ENCODE peak calls at places on chromosomes 7 and 10, in five cellular contexts. One of them, this sample, is unnamed.

GRCh38 chr7:114718861-114719260 is 203.0 kb upstream of the MDFIC start:
- DNase-seq in upper lobe of right lung: no peak
- DNase-seq in CD4-positive, CD25-positive, alpha-beta regulatory T cell: no peak
- DNase-seq in fibroblast of lung: no peak
- DNase-seq in spleen: no peak
- DNase-seq in this sample: no peak

GRCh38 chr10:128062331-128062730 is 63.9 kb downstream of the MKI67 start:
- DNase-seq in spleen: peak; percentile 87
- DNase-seq in upper lobe of right lung: peak; percentile 61
- DNase-seq in fibroblast of lung: no peak
- DNase-seq in CD4-positive, CD25-positive, alpha-beta regulatory T cell: peak; percentile 4
- DNase-seq in this sample: no peak

GRCh38 chr7:16668978-16669377 is 23.0 kb downstream of the BZW2 start:
- DNase-seq in spleen: no peak
- DNase-seq in fibroblast of lung: no peak
- DNase-seq in CD4-positive, CD25-positive, alpha-beta regulatory T cell: no peak
- DNase-seq in upper lobe of right lung: no peak
- DNase-seq in this sample: no peak

GRCh38 chr10:77428776-77429395 is 208.7 kb downstream of the KCNMA1 start:
- DNase-seq in CD4-positive, CD25-positive, alpha-beta regulatory T cell: no peak
- DNase-seq in spleen: no peak
- DNase-seq in fibroblast of lung: peak; percentile 74
- DNase-seq in upper lobe of right lung: peak; percentile 71
- DNase-seq in this sample: no peak

GRCh38 chr7:31633454-31633853 is 53.6 kb upstream of the PPP1R17 start:
- DNase-seq in spleen: no peak
- DNase-seq in upper lobe of right lung: no peak
- DNase-seq in fibroblast of lung: no peak
- DNase-seq in CD4-positive, CD25-positive, alpha-beta regulatory T cell: no peak
- DNase-seq in this sample: no peak

GRCh38 chr7:126657599-126658358 is 595.0 kb downstream of the GRM8 start:
- DNase-seq in upper lobe of right lung: no peak
- DNase-seq in spleen: no peak
- DNase-seq in fibroblast of lung: no peak
- DNase-seq in CD4-positive, CD25-positive, alpha-beta regulatory T cell: peak; percentile 12
- DNase-seq in this sample: no peak

GRCh38 chr7:86863452-86863851 is 196.0 kb downstream of the ELAPOR2 start:
- DNase-seq in CD4-positive, CD25-positive, alpha-beta regulatory T cell: no peak
- DNase-seq in upper lobe of right lung: no peak
- DNase-seq in spleen: no peak
- DNase-seq in fibroblast of lung: no peak
- DNase-seq in this sample: no peak

GRCh38 chr10:112404612-112405011 is 30.7 kb downstream of the ACSL5 start:
- DNase-seq in upper lobe of right lung: no peak
- DNase-seq in spleen: no peak
- DNase-seq in fibroblast of lung: peak; percentile 6
- DNase-seq in CD4-positive, CD25-positive, alpha-beta regulatory T cell: no peak
- DNase-seq in this sample: no peak

GRCh38 chr7:15178065-15178464 is 275.5 kb upstream of the DGKB start:
- DNase-seq in upper lobe of right lung: no peak
- DNase-seq in spleen: no peak
- DNase-seq in CD4-positive, CD25-positive, alpha-beta regulatory T cell: no peak
- DNase-seq in fibroblast of lung: peak; percentile 16
- DNase-seq in this sample: no peak

GRCh38 chr7:87328281-87328680 is 17.2 kb upstream of the CROT start:
- DNase-seq in spleen: no peak
- DNase-seq in fibroblast of lung: peak; percentile 50
- DNase-seq in upper lobe of right lung: no peak
- DNase-seq in CD4-positive, CD25-positive, alpha-beta regulatory T cell: no peak
- DNase-seq in this sample: no peak

GRCh38 chr10:60224129-60224705 is 165.5 kb downstream of the ANK3 start:
- DNase-seq in upper lobe of right lung: no peak
- DNase-seq in CD4-positive, CD25-positive, alpha-beta regulatory T cell: no peak
- DNase-seq in spleen: no peak
- DNase-seq in fibroblast of lung: no peak
- DNase-seq in this sample: no peak

GRCh38 chr10:14450041-14450491 is 119.3 kb upstream of the FRMD4A start:
- DNase-seq in spleen: no peak
- DNase-seq in fibroblast of lung: peak; percentile 91
- DNase-seq in upper lobe of right lung: no peak
- DNase-seq in CD4-positive, CD25-positive, alpha-beta regulatory T cell: no peak
- DNase-seq in this sample: no peak

GRCh38 chr7:116783666-116784318 is 78.6 kb upstream of the CAPZA2 start:
- DNase-seq in spleen: no peak
- DNase-seq in CD4-positive, CD25-positive, alpha-beta regulatory T cell: no peak
- DNase-seq in fibroblast of lung: no peak
- DNase-seq in upper lobe of right lung: no peak
- DNase-seq in this sample: no peak

GRCh38 chr10:71204746-71205145 is 7.6 kb upstream of the UNC5B start:
- DNase-seq in CD4-positive, CD25-positive, alpha-beta regulatory T cell: no peak
- DNase-seq in upper lobe of right lung: no peak
- DNase-seq in spleen: no peak
- DNase-seq in fibroblast of lung: peak; percentile 28
- DNase-seq in this sample: no peak

GRCh38 chr10:118259288-118259906 is 82.7 kb downstream of the FAM204A start:
- DNase-seq in fibroblast of lung: no peak
- DNase-seq in upper lobe of right lung: no peak
- DNase-seq in spleen: no peak
- DNase-seq in CD4-positive, CD25-positive, alpha-beta regulatory T cell: no peak
- DNase-seq in this sample: peak; percentile 68

GRCh38 chr7:157158400-157158799 is 19.7 kb downstream of the UBE3C start:
- DNase-seq in upper lobe of right lung: no peak
- DNase-seq in spleen: no peak
- DNase-seq in CD4-positive, CD25-positive, alpha-beta regulatory T cell: no peak
- DNase-seq in fibroblast of lung: peak; percentile 48
- DNase-seq in this sample: no peak

GRCh38 chr10:24886281-24886680 is 66.1 kb downstream of the PRTFDC1 start:
- DNase-seq in fibroblast of lung: no peak
- DNase-seq in spleen: no peak
- DNase-seq in CD4-positive, CD25-positive, alpha-beta regulatory T cell: no peak
- DNase-seq in upper lobe of right lung: no peak
- DNase-seq in this sample: no peak

GRCh38 chr10:128861018-128861565 is 605.9 kb upstream of the MGMT start:
- DNase-seq in spleen: no peak
- DNase-seq in upper lobe of right lung: no peak
- DNase-seq in CD4-positive, CD25-positive, alpha-beta regulatory T cell: no peak
- DNase-seq in fibroblast of lung: no peak
- DNase-seq in this sample: no peak

GRCh38 chr7:1920886-1921285 is 250.8 kb downstream of the ELFN1 start:
- DNase-seq in CD4-positive, CD25-positive, alpha-beta regulatory T cell: no peak
- DNase-seq in spleen: peak; percentile 67
- DNase-seq in fibroblast of lung: no peak
- DNase-seq in upper lobe of right lung: no peak
- DNase-seq in this sample: no peak
- H3K4me1 ChIP-seq in CD4-positive, CD25-positive, alpha-beta regulatory T cell: peaks cover 83% of the 10 kb centered on the region
- H3K4me1 ChIP-seq in spleen: peaks cover 13% of the 10 kb centered on the region
- H3K4me1 ChIP-seq in fibroblast of lung: peaks cover 11% of the 10 kb centered on the region
- H3K4me1 ChIP-seq in upper lobe of right lung: peaks cover 21% of the 10 kb centered on the region
- H3K4me1 ChIP-seq in this sample: no peaks in the 10 kb centered on the region

GRCh38 chr7:54690892-54691291 is 68.1 kb downstream of the SEC61G start:
- DNase-seq in spleen: no peak
- DNase-seq in upper lobe of right lung: no peak
- DNase-seq in fibroblast of lung: no peak
- DNase-seq in CD4-positive, CD25-positive, alpha-beta regulatory T cell: no peak
- DNase-seq in this sample: no peak
- H3K4me1 ChIP-seq in spleen: no peaks in the 10 kb centered on the region
- H3K4me1 ChIP-seq in upper lobe of right lung: no peaks in the 10 kb centered on the region
- H3K4me1 ChIP-seq in fibroblast of lung: no peaks in the 10 kb centered on the region
- H3K4me1 ChIP-seq in CD4-positive, CD25-positive, alpha-beta regulatory T cell: no peaks in the 10 kb centered on the region
- H3K4me1 ChIP-seq in this sample: no peaks in the 10 kb centered on the region

GRCh38 chr7:835021-835420 is 2.7 kb downstream of the SUN1 start:
- DNase-seq in CD4-positive, CD25-positive, alpha-beta regulatory T cell: no peak
- DNase-seq in upper lobe of right lung: no peak
- DNase-seq in fibroblast of lung: no peak
- DNase-seq in spleen: peak; percentile 71
- DNase-seq in this sample: no peak
- H3K4me1 ChIP-seq in CD4-positive, CD25-positive, alpha-beta regulatory T cell: peaks cover 29% of the 10 kb centered on the region
- H3K4me1 ChIP-seq in upper lobe of right lung: peaks cover 46% of the 10 kb centered on the region
- H3K4me1 ChIP-seq in fibroblast of lung: peaks cover 17% of the 10 kb centered on the region
- H3K4me1 ChIP-seq in spleen: peaks cover 21% of the 10 kb centered on the region
- H3K4me1 ChIP-seq in this sample: peaks cover 4% of the 10 kb centered on the region

DNA sequence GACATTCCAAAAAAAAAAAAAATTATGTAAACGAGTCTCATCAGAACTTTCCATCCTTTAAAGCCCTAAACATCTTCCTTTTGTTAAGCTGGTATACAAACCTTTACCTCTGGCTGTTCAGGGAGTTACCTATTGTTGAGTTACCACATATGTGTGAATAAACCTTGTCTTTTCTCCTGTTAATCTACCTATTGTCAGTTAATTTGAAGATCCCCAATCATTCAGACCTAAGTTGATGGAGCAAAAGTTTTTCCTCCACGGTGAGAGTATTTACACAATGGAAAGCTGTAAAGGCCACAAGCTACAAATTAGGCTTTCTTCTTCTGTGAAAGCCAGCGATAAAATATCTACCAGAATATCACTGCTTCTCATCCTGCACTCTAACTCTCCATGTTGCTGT is 80.3 kb downstream of the SKAP2 start:
- DNase-seq in spleen: no peak
- DNase-seq in CD4-positive, CD25-positive, alpha-beta regulatory T cell: no peak
- DNase-seq in fibroblast of lung: no peak
- DNase-seq in upper lobe of right lung: no peak
- DNase-seq in this sample: no peak
- H3K4me1 ChIP-seq in spleen: no peaks in the 10 kb centered on the region
- H3K4me1 ChIP-seq in CD4-positive, CD25-positive, alpha-beta regulatory T cell: no peaks in the 10 kb centered on the region
- H3K4me1 ChIP-seq in fibroblast of lung: no peaks in the 10 kb centered on the region
- H3K4me1 ChIP-seq in upper lobe of right lung: no peaks in the 10 kb centered on the region
- H3K4me1 ChIP-seq in this sample: peaks cover 49% of the 10 kb centered on the region

DNA sequence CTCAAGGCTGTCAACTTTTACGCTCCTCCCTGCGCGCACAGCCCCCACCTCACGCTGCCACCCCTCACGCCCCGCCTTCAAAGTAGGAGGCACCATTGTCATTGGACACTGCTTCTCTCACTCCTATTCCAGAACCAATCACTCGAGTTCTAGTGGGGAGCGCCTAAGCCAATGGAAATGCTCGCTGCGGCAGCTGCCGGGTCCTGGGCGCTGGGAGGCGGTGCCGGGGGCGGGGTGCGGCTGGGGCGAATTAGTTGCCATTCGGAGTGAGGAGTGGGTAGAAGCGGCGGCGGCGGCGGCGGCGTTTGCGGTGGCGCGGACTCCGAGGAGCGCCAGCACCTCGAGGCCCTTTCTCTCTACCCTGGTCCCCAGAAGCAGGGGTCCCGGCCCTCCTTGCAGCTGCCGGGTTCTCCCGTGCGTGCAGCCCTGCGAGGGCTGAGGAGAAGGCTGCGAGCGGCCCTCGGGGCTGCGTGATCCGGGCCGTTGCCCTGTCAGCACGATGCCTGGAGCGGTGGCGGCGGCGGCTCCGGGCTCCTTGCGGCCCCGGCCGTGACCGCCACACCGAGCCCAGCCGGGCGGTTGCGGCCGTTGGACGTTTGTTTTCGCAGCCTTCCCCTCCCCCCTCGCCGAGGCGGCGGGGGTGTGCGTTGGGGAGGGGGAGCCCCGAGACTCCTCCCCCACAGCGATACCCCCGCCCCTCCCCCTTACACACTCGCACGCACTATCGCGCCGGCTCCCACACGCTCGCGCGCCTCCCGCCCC is at the start of gene GLCCI1:
- DNase-seq in upper lobe of right lung: peak; percentile 98
- DNase-seq in CD4-positive, CD25-positive, alpha-beta regulatory T cell: peak; percentile 98
- DNase-seq in fibroblast of lung: peak; percentile 96
- DNase-seq in spleen: peak; percentile 99
- DNase-seq in this sample: peak; percentile 98
- H3K4me1 ChIP-seq in upper lobe of right lung: no peaks in the 10 kb centered on the region
- H3K4me1 ChIP-seq in CD4-positive, CD25-positive, alpha-beta regulatory T cell: peaks cover 36% of the 10 kb centered on the region
- H3K4me1 ChIP-seq in fibroblast of lung: no peaks in the 10 kb centered on the region
- H3K4me1 ChIP-seq in spleen: no peaks in the 10 kb centered on the region
- H3K4me1 ChIP-seq in this sample: peaks cover 16% of the 10 kb centered on the region

GRCh38 chr10:104326991-104327610 is 11.2 kb downstream of the ITPRIP start:
- DNase-seq in CD4-positive, CD25-positive, alpha-beta regulatory T cell: no peak
- DNase-seq in spleen: peak; percentile 71
- DNase-seq in upper lobe of right lung: no peak
- DNase-seq in fibroblast of lung: no peak
- DNase-seq in this sample: no peak
- H3K4me1 ChIP-seq in CD4-positive, CD25-positive, alpha-beta regulatory T cell: peaks cover 99% of the 10 kb centered on the region
- H3K4me1 ChIP-seq in spleen: peaks cover 97% of the 10 kb centered on the region
- H3K4me1 ChIP-seq in upper lobe of right lung: peaks cover 100% of the 10 kb centered on the region
- H3K4me1 ChIP-seq in fibroblast of lung: peaks cover 51% of the 10 kb centered on the region
- H3K4me1 ChIP-seq in this sample: peaks cover 57% of the 10 kb centered on the region